ENCODE peak calls at places on chromosome 13, in ten cellular contexts. One of them, this sample, is unnamed.

GRCh38 chr13:99981115-99982020 is at the start of gene ZIC2:
- DNase-seq in activated CD4-positive, alpha-beta T cell treated with anti-CD3 and anti-CD28 coated beads for 24 hours: no peak
- DNase-seq in Kasumi-1: no peak
- DNase-seq in heart left ventricle: no peak
- DNase-seq in activated naive CD4-positive, alpha-beta T cell: no peak
- DNase-seq in fibroblast of the aortic adventitia: no peak
- DNase-seq in HFF-Myc: no peak
- DNase-seq in GM13977: peak
- DNase-seq in activated naive CD8-positive, alpha-beta T cell treated with anti-CD3 and anti-CD28 coated beads for 36 hours: peak
- DNase-seq in AG20443: peak
- DNase-seq in this sample: no peak

GRCh38 chr13:109743706-109744453 is 42.5 kb downstream of the IRS2 start:
- DNase-seq in activated CD4-positive, alpha-beta T cell treated with anti-CD3 and anti-CD28 coated beads for 24 hours: no peak
- DNase-seq in Kasumi-1: peak
- DNase-seq in heart left ventricle: no peak
- DNase-seq in activated naive CD4-positive, alpha-beta T cell: no peak
- DNase-seq in fibroblast of the aortic adventitia: peak
- DNase-seq in HFF-Myc: peak
- DNase-seq in GM13977: no peak
- DNase-seq in activated naive CD8-positive, alpha-beta T cell treated with anti-CD3 and anti-CD28 coated beads for 36 hours: peak
- DNase-seq in AG20443: peak
- DNase-seq in this sample: peak

GRCh38 chr13:77325371-77325941 is 1.4 kb downstream of the MYCBP2 start:
- DNase-seq in activated CD4-positive, alpha-beta T cell treated with anti-CD3 and anti-CD28 coated beads for 24 hours: no peak
- DNase-seq in Kasumi-1: peak
- DNase-seq in heart left ventricle: no peak
- DNase-seq in activated naive CD4-positive, alpha-beta T cell: no peak
- DNase-seq in fibroblast of the aortic adventitia: peak
- DNase-seq in HFF-Myc: no peak
- DNase-seq in GM13977: peak
- DNase-seq in activated naive CD8-positive, alpha-beta T cell treated with anti-CD3 and anti-CD28 coated beads for 36 hours: no peak
- DNase-seq in AG20443: no peak
- DNase-seq in this sample: no peak

GRCh38 chr13:33194820-33195692 is 90.5 kb downstream of the STARD13 start:
- DNase-seq in activated CD4-positive, alpha-beta T cell treated with anti-CD3 and anti-CD28 coated beads for 24 hours: no peak
- DNase-seq in Kasumi-1: no peak
- DNase-seq in heart left ventricle: no peak
- DNase-seq in activated naive CD4-positive, alpha-beta T cell: no peak
- DNase-seq in fibroblast of the aortic adventitia: peak
- DNase-seq in HFF-Myc: peak
- DNase-seq in GM13977: peak
- DNase-seq in activated naive CD8-positive, alpha-beta T cell treated with anti-CD3 and anti-CD28 coated beads for 36 hours: no peak
- DNase-seq in AG20443: no peak
- DNase-seq in this sample: no peak

GRCh38 chr13:40814803-40815202 is 25.4 kb downstream of the SLC25A15 start:
- DNase-seq in activated CD4-positive, alpha-beta T cell treated with anti-CD3 and anti-CD28 coated beads for 24 hours: no peak
- DNase-seq in Kasumi-1: no peak
- DNase-seq in heart left ventricle: no peak
- DNase-seq in activated naive CD4-positive, alpha-beta T cell: no peak
- DNase-seq in fibroblast of the aortic adventitia: peak
- DNase-seq in HFF-Myc: no peak
- DNase-seq in GM13977: no peak
- DNase-seq in activated naive CD8-positive, alpha-beta T cell treated with anti-CD3 and anti-CD28 coated beads for 36 hours: no peak
- DNase-seq in AG20443: no peak
- DNase-seq in this sample: no peak

GRCh38 chr13:106507560-106508274 is 27.7 kb downstream of the EFNB2 start:
- DNase-seq in activated CD4-positive, alpha-beta T cell treated with anti-CD3 and anti-CD28 coated beads for 24 hours: no peak
- DNase-seq in Kasumi-1: no peak
- DNase-seq in heart left ventricle: no peak
- DNase-seq in activated naive CD4-positive, alpha-beta T cell: no peak
- DNase-seq in fibroblast of the aortic adventitia: peak
- DNase-seq in HFF-Myc: no peak
- DNase-seq in GM13977: no peak
- DNase-seq in activated naive CD8-positive, alpha-beta T cell treated with anti-CD3 and anti-CD28 coated beads for 36 hours: no peak
- DNase-seq in AG20443: peak
- DNase-seq in this sample: no peak

GRCh38 chr13:25802579-25802978 is 249.2 kb downstream of the SHISA2 start:
- DNase-seq in activated CD4-positive, alpha-beta T cell treated with anti-CD3 and anti-CD28 coated beads for 24 hours: no peak
- DNase-seq in Kasumi-1: no peak
- DNase-seq in heart left ventricle: no peak
- DNase-seq in activated naive CD4-positive, alpha-beta T cell: no peak
- DNase-seq in fibroblast of the aortic adventitia: no peak
- DNase-seq in HFF-Myc: no peak
- DNase-seq in GM13977: no peak
- DNase-seq in activated naive CD8-positive, alpha-beta T cell treated with anti-CD3 and anti-CD28 coated beads for 36 hours: no peak
- DNase-seq in AG20443: no peak
- DNase-seq in this sample: no peak

GRCh38 chr13:57045816-57046691 is 94.7 kb upstream of the PRR20A start:
- DNase-seq in activated CD4-positive, alpha-beta T cell treated with anti-CD3 and anti-CD28 coated beads for 24 hours: no peak
- DNase-seq in Kasumi-1: no peak
- DNase-seq in heart left ventricle: no peak
- DNase-seq in activated naive CD4-positive, alpha-beta T cell: no peak
- DNase-seq in fibroblast of the aortic adventitia: no peak
- DNase-seq in HFF-Myc: no peak
- DNase-seq in GM13977: no peak
- DNase-seq in activated naive CD8-positive, alpha-beta T cell treated with anti-CD3 and anti-CD28 coated beads for 36 hours: no peak
- DNase-seq in AG20443: no peak
- DNase-seq in this sample: no peak

GRCh38 chr13:30581582-30581981 is 36.1 kb upstream of the USPL1 start:
- DNase-seq in activated CD4-positive, alpha-beta T cell treated with anti-CD3 and anti-CD28 coated beads for 24 hours: no peak
- DNase-seq in Kasumi-1: no peak
- DNase-seq in heart left ventricle: no peak
- DNase-seq in activated naive CD4-positive, alpha-beta T cell: no peak
- DNase-seq in fibroblast of the aortic adventitia: peak
- DNase-seq in HFF-Myc: no peak
- DNase-seq in GM13977: peak
- DNase-seq in activated naive CD8-positive, alpha-beta T cell treated with anti-CD3 and anti-CD28 coated beads for 36 hours: no peak
- DNase-seq in AG20443: peak
- DNase-seq in this sample: no peak

GRCh38 chr13:90800082-90800746 is 547.3 kb upstream of the MIR17HG start:
- DNase-seq in activated CD4-positive, alpha-beta T cell treated with anti-CD3 and anti-CD28 coated beads for 24 hours: no peak
- DNase-seq in Kasumi-1: peak
- DNase-seq in heart left ventricle: peak
- DNase-seq in activated naive CD4-positive, alpha-beta T cell: no peak
- DNase-seq in fibroblast of the aortic adventitia: no peak
- DNase-seq in HFF-Myc: no peak
- DNase-seq in GM13977: no peak
- DNase-seq in activated naive CD8-positive, alpha-beta T cell treated with anti-CD3 and anti-CD28 coated beads for 36 hours: no peak
- DNase-seq in AG20443: peak
- DNase-seq in this sample: no peak

GRCh38 chr13:83752141-83752540 is 130.1 kb downstream of the SLITRK1 start:
- DNase-seq in activated CD4-positive, alpha-beta T cell treated with anti-CD3 and anti-CD28 coated beads for 24 hours: no peak
- DNase-seq in Kasumi-1: no peak
- DNase-seq in heart left ventricle: no peak
- DNase-seq in activated naive CD4-positive, alpha-beta T cell: no peak
- DNase-seq in fibroblast of the aortic adventitia: peak
- DNase-seq in HFF-Myc: no peak
- DNase-seq in GM13977: no peak
- DNase-seq in activated naive CD8-positive, alpha-beta T cell treated with anti-CD3 and anti-CD28 coated beads for 36 hours: no peak
- DNase-seq in AG20443: no peak
- DNase-seq in this sample: no peak

GRCh38 chr13:110815471-110816204 is 99.2 kb downstream of the ANKRD10 start:
- DNase-seq in activated CD4-positive, alpha-beta T cell treated with anti-CD3 and anti-CD28 coated beads for 24 hours: no peak
- DNase-seq in Kasumi-1: no peak
- DNase-seq in heart left ventricle: no peak
- DNase-seq in activated naive CD4-positive, alpha-beta T cell: no peak
- DNase-seq in fibroblast of the aortic adventitia: no peak
- DNase-seq in HFF-Myc: no peak
- DNase-seq in GM13977: peak
- DNase-seq in activated naive CD8-positive, alpha-beta T cell treated with anti-CD3 and anti-CD28 coated beads for 36 hours: no peak
- DNase-seq in AG20443: no peak
- DNase-seq in this sample: no peak

GRCh38 chr13:111385182-111385857 is 64.9 kb downstream of the TEX29 start:
- DNase-seq in activated CD4-positive, alpha-beta T cell treated with anti-CD3 and anti-CD28 coated beads for 24 hours: no peak
- DNase-seq in Kasumi-1: no peak
- DNase-seq in heart left ventricle: peak
- DNase-seq in activated naive CD4-positive, alpha-beta T cell: no peak
- DNase-seq in fibroblast of the aortic adventitia: no peak
- DNase-seq in HFF-Myc: no peak
- DNase-seq in GM13977: no peak
- DNase-seq in activated naive CD8-positive, alpha-beta T cell treated with anti-CD3 and anti-CD28 coated beads for 36 hours: no peak
- DNase-seq in AG20443: no peak
- DNase-seq in this sample: no peak

This sample was measured in 8988T.